ENCODE peak calls at places on chromosome 18, in four cellular contexts. H is AG04450, M is activated T-cell treated with anti-CD3 and anti-CD28 coated beads for 48 hours, T is tibial artery. S is an unnamed sample.

GRCh38 chr18:58996131-58996632 is 131.5 kb downstream of the ZNF532 start:
- DNase-seq in H (peak), M (no peak), T (no peak), S (no peak)

GRCh38 chr18:23515911-23516546 is 12.7 kb downstream of the RMC1 start:
- DNase-seq in T (peak), M (peak), H (peak), S (peak)

GRCh38 chr18:48053881-48054586 is 123.6 kb upstream of the SMAD2 start:
- DNase-seq in T (no peak), H (no peak), M (no peak), S (no peak)

GRCh38 chr18:22691988-22692710 is 241.0 kb upstream of the RBBP8 start:
- DNase-seq in T (no peak), H (peak), M (no peak), S (peak)

GRCh38 chr18:22504665-22505064 is 87.0 kb upstream of the CTAGE1 start:
- DNase-seq in M (no peak), T (no peak), H (no peak), S (peak)

GRCh38 chr18:46243673-46244072 is 139.5 kb downstream of the HAUS1 start:
- DNase-seq in M (no peak), H (no peak), T (no peak), S (no peak)

GRCh38 chr18:490624-491023 is 9.9 kb downstream of the COLEC12 start:
- DNase-seq in M (no peak), H (no peak), T (no peak), S (no peak)

GRCh38 chr18:10490401-10491289 is 35.2 kb upstream of the NAPG start:
- DNase-seq in H (no peak), M (peak), T (no peak), S (no peak)

GRCh38 chr18:49178736-49179135 is 228.0 kb upstream of the SMAD7 start:
- DNase-seq in M (no peak), H (no peak), T (no peak), S (peak)

GRCh38 chr18:63298393-63299015 is 21.1 kb downstream of the BCL2 start:
- DNase-seq in H (no peak), T (no peak), M (no peak), S (no peak)

GRCh38 chr18:77106331-77106730 is 26.3 kb downstream of the MBP start:
- DNase-seq in M (peak), H (no peak), T (no peak), S (no peak)

GRCh38 chr18:36341944-36342343 is 44.4 kb downstream of the FHOD3 start:
- DNase-seq in H (no peak), M (no peak), T (no peak), S (no peak)

GRCh38 chr18:36101943-36102342 is 27.2 kb downstream of the SLC39A6 start:
- DNase-seq in T (no peak), H (no peak), M (no peak), S (no peak)

GRCh38 chr18:74682998-74683311 is 85.3 kb downstream of the ZNF407 start:
- DNase-seq in H (no peak), T (no peak), M (no peak), S (no peak)